ENCODE peak calls at places on chromosomes 3 and 15, in five cellular contexts. One of them, this sample, is unnamed.

GRCh38 chr15:59138243-59138642 is 33.3 kb downstream of the CCNB2 start:
- DNase-seq in iris pigment epithelial cell: peak; percentile 62
- DNase-seq in PC-3: peak; percentile 47
- DNase-seq in ovary: no peak
- DNase-seq in tibial artery: no peak
- DNase-seq in this sample: peak; percentile 59

GRCh38 chr3:81554348-81554747 is 207.1 kb downstream of the GBE1 start:
- DNase-seq in iris pigment epithelial cell: peak; percentile 41
- DNase-seq in PC-3: peak; percentile 58
- DNase-seq in ovary: no peak
- DNase-seq in tibial artery: no peak
- DNase-seq in this sample: peak; percentile 26

GRCh38 chr15:63202858-63203257 is 13.5 kb downstream of the RAB8B start:
- DNase-seq in iris pigment epithelial cell: no peak
- DNase-seq in PC-3: no peak
- DNase-seq in ovary: no peak
- DNase-seq in tibial artery: no peak
- DNase-seq in this sample: no peak

GRCh38 chr3:13123266-13123665 is 50.0 kb upstream of the IQSEC1 start:
- DNase-seq in iris pigment epithelial cell: no peak
- DNase-seq in PC-3: no peak
- DNase-seq in ovary: no peak
- DNase-seq in tibial artery: peak; percentile 33
- DNase-seq in this sample: peak; percentile 40

GRCh38 chr15:80066912-80067311 is 7.4 kb downstream of the ZFAND6 start:
- DNase-seq in iris pigment epithelial cell: no peak
- DNase-seq in PC-3: no peak
- DNase-seq in ovary: no peak
- DNase-seq in tibial artery: no peak
- DNase-seq in this sample: no peak

GRCh38 chr15:99731336-99732267 is 1.6 kb downstream of the LYSMD4 start:
- DNase-seq in iris pigment epithelial cell: no peak
- DNase-seq in PC-3: no peak
- DNase-seq in ovary: no peak
- DNase-seq in tibial artery: no peak
- DNase-seq in this sample: no peak

GRCh38 chr3:26369133-26369532 is 253.4 kb upstream of the LRRC3B start:
- DNase-seq in iris pigment epithelial cell: no peak
- DNase-seq in PC-3: no peak
- DNase-seq in ovary: no peak
- DNase-seq in tibial artery: no peak
- DNase-seq in this sample: peak; percentile 5

GRCh38 chr3:72379500-72380187 is 468.6 kb downstream of the SHQ1 start:
- DNase-seq in iris pigment epithelial cell: peak; percentile 12
- DNase-seq in PC-3: no peak
- DNase-seq in ovary: no peak
- DNase-seq in tibial artery: no peak
- DNase-seq in this sample: peak; percentile 71

GRCh38 chr15:60898896-60899295 is 330.2 kb downstream of the RORA start:
- DNase-seq in iris pigment epithelial cell: no peak
- DNase-seq in PC-3: no peak
- DNase-seq in ovary: no peak
- DNase-seq in tibial artery: no peak
- DNase-seq in this sample: no peak

GRCh38 chr15:68276668-68277067 is 877 bp upstream of the FEM1B start:
- DNase-seq in iris pigment epithelial cell: no peak
- DNase-seq in PC-3: no peak
- DNase-seq in ovary: no peak
- DNase-seq in tibial artery: no peak
- DNase-seq in this sample: no peak

GRCh38 chr3:190124067-190124466 is 3.4 kb upstream of the P3H2 start:
- DNase-seq in iris pigment epithelial cell: no peak
- DNase-seq in PC-3: no peak
- DNase-seq in ovary: no peak
- DNase-seq in tibial artery: no peak
- DNase-seq in this sample: no peak

GRCh38 chr3:102089182-102089581 is 239.9 kb downstream of the NFKBIZ start:
- DNase-seq in iris pigment epithelial cell: no peak
- DNase-seq in PC-3: no peak
- DNase-seq in ovary: no peak
- DNase-seq in tibial artery: no peak
- DNase-seq in this sample: no peak